ENCODE peak calls at places on chromosomes 7 and 10, in eight cellular contexts. U is kidney glomerular epithelial cell; A is tibial nerve; F is effector CD4-positive, alpha-beta T cell; W is GM23248; B is EL; D is NCI-H1048; Y is GDM1. H is an unnamed sample.

GRCh38 chr7:17027143-17027802 is 145.5 kb upstream of the AGR3 start:
- DNase-seq in U (no peak), F (no peak), Y (no peak), D (no peak), W (peak), B (no peak), A (no peak), H (no peak)

GRCh38 chr7:138608292-138608691 is 92.9 kb downstream of the SVOPL start:
- DNase-seq in W (peak), D (no peak), B (peak), U (no peak), A (no peak), Y (no peak), F (no peak), H (no peak)

GRCh38 chr7:109375857-109376256 is 806.2 kb downstream of the DNAJB9 start:
- DNase-seq in U (no peak), A (no peak), W (no peak), D (no peak), Y (no peak), F (no peak), B (no peak), H (no peak)

GRCh38 chr10:78688221-78688944 is 380.4 kb upstream of the ZMIZ1 start:
- DNase-seq in B (no peak), D (no peak), Y (no peak), F (no peak), U (peak), W (no peak), A (no peak), H (no peak)

GRCh38 chr7:25625316-25625715 is 397.0 kb upstream of the NPVF start:
- DNase-seq in B (no peak), A (no peak), W (no peak), Y (no peak), U (no peak), D (no peak), F (no peak), H (no peak)

GRCh38 chr10:83538047-83538446 is 601.3 kb upstream of the GHITM start:
- DNase-seq in U (no peak), F (no peak), A (no peak), D (no peak), B (no peak), W (no peak), Y (no peak), H (no peak)

GRCh38 chr10:43176271-43176670 is 38.0 kb downstream of the CSGALNACT2 start:
- DNase-seq in W (no peak), D (no peak), B (no peak), Y (no peak), U (peak), A (no peak), F (no peak), H (no peak)

GRCh38 chr7:66627876-66628360 is 763 bp upstream of the KCTD7 start:
- DNase-seq in W (no peak), D (no peak), Y (no peak), A (no peak), B (no peak), F (no peak), U (peak), H (no peak)

GRCh38 chr7:91567111-91568012 is 303.1 kb downstream of the FZD1 start:
- DNase-seq in U (no peak), W (no peak), Y (no peak), D (no peak), A (no peak), B (no peak), F (no peak), H (no peak)

GRCh38 chr10:74558403-74558802 is 268.0 kb upstream of the KAT6B start:
- DNase-seq in Y (no peak), W (no peak), A (no peak), D (no peak), B (no peak), F (no peak), U (no peak), H (no peak)

H was measured in neural crest cell.